ENCODE peak calls at places on chromosome 5, in ten cellular contexts. C is GM12878, J is mammary epithelial cell, L is IMR-90, F is GM23248, U is OCI-LY7, Q is SK-N-SH, S is hepatocyte, W is neural progenitor cell, Y is HCT116. H is an unnamed sample.

GRCh38 chr5:179732918-179733763 is 519 bp downstream of the MAML1 start:
- DNase-seq in C (no peak), J (peak), L (peak), F (peak), U (peak), Q (peak), S (peak), W (peak), Y (no peak), H (no peak)

GRCh38 chr5:115170128-115170923 is 618 bp upstream of the TRIM36 start:
- DNase-seq in C (no peak), J (no peak), L (peak), F (peak), U (no peak), Q (peak), S (no peak), W (peak), Y (no peak), H (no peak)

GRCh38 chr5:114305402-114306207 is 56.3 kb upstream of the KCNN2 start:
- DNase-seq in C (no peak), J (peak), L (peak), F (peak), U (peak), Q (no peak), S (peak), W (peak), Y (no peak), H (no peak)

GRCh38 chr5:113474100-113474700 is 14.1 kb downstream of the MCC start:
- DNase-seq in C (no peak), J (no peak), L (no peak), F (no peak), U (peak), Q (no peak), S (no peak), W (peak), Y (no peak), H (no peak)

GRCh38 chr5:32100230-32100629 is 73.9 kb downstream of the GOLPH3 start:
- DNase-seq in C (no peak), J (no peak), L (no peak), F (peak), U (no peak), Q (peak), S (peak), W (no peak), Y (no peak), H (no peak)

GRCh38 chr5:113378486-113378885 is 56.3 kb downstream of the TSSK1B start:
- DNase-seq in C (no peak), J (peak), L (no peak), F (no peak), U (no peak), Q (no peak), S (no peak), W (no peak), Y (no peak), H (no peak)

GRCh38 chr5:54390015-54390414 is 65.5 kb upstream of the HSPB3 start:
- DNase-seq in C (no peak), J (peak), L (peak), F (peak), U (no peak), Q (no peak), S (peak), W (no peak), Y (peak), H (peak)

GRCh38 chr5:142717582-142718215 is 31.8 kb upstream of the FGF1 start:
- DNase-seq in C (no peak), J (peak), L (peak), F (peak), U (peak), Q (peak), S (peak), W (peak), Y (no peak), H (no peak)

GRCh38 chr5:78649220-78649700 is 688 bp upstream of the LHFPL2 start:
- DNase-seq in C (no peak), J (no peak), L (no peak), F (peak), U (peak), Q (peak), S (peak), W (peak), Y (no peak), H (no peak)

GRCh38 chr5:174935854-174936474 is 211.6 kb downstream of the MSX2 start:
- DNase-seq in C (no peak), J (peak), L (peak), F (peak), U (peak), Q (peak), S (peak), W (peak), Y (peak), H (no peak)

GRCh38 chr5:1103505-1104326 is 8.1 kb downstream of the SLC12A7 start:
- DNase-seq in C (no peak), J (no peak), L (no peak), F (peak), U (no peak), Q (no peak), S (peak), W (no peak), Y (no peak), H (no peak)

GRCh38 chr5:35246928-35247644 is 16.8 kb upstream of the PRLR start:
- DNase-seq in C (no peak), J (no peak), L (no peak), F (peak), U (no peak), Q (no peak), S (peak), W (no peak), Y (no peak), H (no peak)

GRCh38 chr5:129509363-129509762 is 49.3 kb downstream of the ADAMTS19 start:
- DNase-seq in C (no peak), J (no peak), L (no peak), F (no peak), U (no peak), Q (no peak), S (no peak), W (no peak), Y (no peak), H (no peak)

GRCh38 chr5:30436718-30437117 is 756.8 kb upstream of the CDH6 start:
- DNase-seq in C (no peak), J (no peak), L (no peak), F (no peak), U (peak), Q (no peak), S (no peak), W (no peak), Y (no peak), H (no peak)

GRCh38 chr5:115461506-115462290 is 82.9 kb downstream of the FEM1C start:
- DNase-seq in C (no peak), J (peak), L (peak), F (peak), U (no peak), Q (no peak), S (no peak), W (no peak), Y (peak), H (peak)

GRCh38 chr5:158119852-158120708 is 261.1 kb upstream of the CLINT1 start:
- DNase-seq in C (no peak), J (peak), L (peak), F (peak), U (no peak), Q (no peak), S (no peak), W (no peak), Y (no peak), H (peak)

GRCh38 chr5:129652353-129653138 is 95.3 kb upstream of the MINAR2 start:
- DNase-seq in C (no peak), J (peak), L (no peak), F (no peak), U (no peak), Q (no peak), S (no peak), W (no peak), Y (no peak), H (peak)

GRCh38 chr5:15222156-15222555 is 277.8 kb upstream of the FBXL7 start:
- DNase-seq in C (no peak), J (no peak), L (no peak), F (no peak), U (no peak), Q (no peak), S (no peak), W (no peak), Y (no peak), H (no peak)

DNA sequence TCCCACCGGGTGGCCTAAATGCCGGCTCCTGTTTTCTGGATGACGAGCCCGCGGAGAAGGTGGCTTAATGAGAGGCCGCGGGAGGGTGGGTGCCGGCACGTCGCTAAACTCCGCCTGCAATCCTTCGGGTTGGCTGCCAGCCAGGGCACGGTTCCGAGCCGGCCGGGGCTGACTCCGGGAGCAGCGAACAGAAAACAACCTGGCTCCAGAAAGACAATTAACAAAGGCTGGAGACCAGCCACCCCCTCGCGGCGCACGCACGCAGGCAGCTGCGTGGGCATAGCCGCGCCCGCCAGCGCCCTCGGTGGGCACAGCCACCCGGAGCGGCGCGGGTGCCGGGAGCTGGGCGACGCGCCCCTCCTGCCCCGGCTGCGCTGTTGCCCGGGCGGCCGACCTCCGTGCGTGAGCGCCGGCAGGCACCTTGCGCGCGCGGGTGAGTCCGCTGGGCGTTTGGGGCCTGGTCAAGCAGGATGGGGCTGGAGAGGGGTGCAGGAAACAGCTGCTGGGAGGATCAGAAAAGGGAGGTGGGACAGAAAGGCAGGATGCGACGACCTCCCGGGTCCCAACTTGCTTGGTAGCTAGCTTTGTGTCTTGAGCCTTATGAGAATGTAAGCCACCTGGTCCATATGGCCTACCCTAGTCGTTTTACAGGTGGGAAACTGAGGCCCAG is at the start of gene ARHGEF37:
- DNase-seq in C (no peak), J (peak), L (no peak), F (peak), U (no peak), Q (peak), S (peak), W (peak), Y (peak), H (no peak)
- H2AFZ ChIP-seq in C (peak), J (peak), L (peak), F (peak), U (no peak), Q (peak), S (peak), W (peak), Y (peak), H (peak)

GRCh38 chr5:73363911-73364730 is 84.5 kb downstream of the FOXD1 start:
- DNase-seq in C (no peak), J (peak), L (peak), F (peak), U (no peak), Q (no peak), S (peak), W (no peak), Y (no peak), H (no peak)

GRCh38 chr5:73354406-73354805 is 94.2 kb downstream of the FOXD1 start:
- DNase-seq in C (no peak), J (no peak), L (peak), F (no peak), U (no peak), Q (no peak), S (no peak), W (no peak), Y (no peak), H (no peak)

GRCh38 chr5:73355083-73355482 is 93.5 kb downstream of the FOXD1 start:
- DNase-seq in C (no peak), J (no peak), L (peak), F (peak), U (no peak), Q (no peak), S (no peak), W (no peak), Y (no peak), H (no peak)

GRCh38 chr5:73357576-73357975 is 91.0 kb downstream of the FOXD1 start:
- DNase-seq in C (no peak), J (no peak), L (no peak), F (no peak), U (no peak), Q (no peak), S (no peak), W (no peak), Y (no peak), H (no peak)

DNA sequence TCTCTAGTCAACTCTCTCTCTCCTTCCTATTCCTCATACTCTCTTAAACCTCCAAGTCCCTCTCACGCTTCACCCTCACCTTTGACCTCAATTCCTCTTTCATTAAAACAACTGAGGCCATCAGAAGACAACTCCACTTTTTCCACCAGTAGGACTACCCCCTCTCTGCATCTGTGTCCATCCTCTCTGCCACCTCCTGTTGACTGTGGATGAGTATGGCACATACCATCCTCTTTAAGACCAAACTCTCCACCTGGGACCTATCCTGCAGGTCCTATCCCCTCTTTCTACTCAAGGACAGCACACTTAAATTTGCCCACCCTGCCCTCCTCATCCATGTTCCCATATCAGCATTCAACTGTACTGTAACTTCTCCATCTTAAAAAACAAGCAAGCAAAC is 89.2 kb downstream of the FOXD1 start:
- DNase-seq in C (no peak), J (no peak), L (no peak), F (no peak), U (no peak), Q (no peak), S (no peak), W (no peak), Y (no peak), H (no peak)
- H2AFZ ChIP-seq in C (no peak), J (no peak), L (peak), F (no peak), U (no peak), Q (no peak), S (no peak), W (no peak), Y (no peak), H (no peak)

DNA sequence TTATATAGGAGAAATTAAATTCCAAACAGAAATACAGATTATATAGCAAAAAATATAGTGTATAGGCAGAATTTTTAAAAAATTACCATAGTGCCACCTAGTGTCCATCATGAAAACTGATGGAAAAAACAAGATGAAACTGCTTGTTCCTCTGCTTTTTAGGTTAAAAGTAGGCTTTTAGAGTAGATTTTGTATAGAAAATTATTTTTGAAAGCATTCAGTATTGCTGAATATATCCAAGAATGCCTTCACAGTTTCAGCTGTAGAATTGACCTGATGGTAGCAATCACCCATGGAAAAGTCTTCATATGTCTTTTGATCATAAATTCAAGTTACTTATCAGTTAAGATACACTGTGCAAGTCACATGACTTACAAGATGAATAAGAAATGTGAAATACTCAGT is 19.7 kb downstream of the RIOK2 start:
- DNase-seq in C (no peak), J (no peak), L (peak), F (peak), U (peak), Q (peak), S (no peak), W (no peak), Y (no peak), H (no peak)
- H2AFZ ChIP-seq in C (no peak), J (no peak), L (no peak), F (no peak), U (no peak), Q (no peak), S (no peak), W (no peak), Y (no peak), H (no peak)

GRCh38 chr5:36442796-36443195 is 141.1 kb upstream of the RANBP3L start:
- DNase-seq in C (no peak), J (peak), L (peak), F (peak), U (no peak), Q (no peak), S (no peak), W (no peak), Y (no peak), H (no peak)
- H2AFZ ChIP-seq in C (no peak), J (no peak), L (no peak), F (no peak), U (no peak), Q (no peak), S (no peak), W (peak), Y (peak), H (no peak)

DNA sequence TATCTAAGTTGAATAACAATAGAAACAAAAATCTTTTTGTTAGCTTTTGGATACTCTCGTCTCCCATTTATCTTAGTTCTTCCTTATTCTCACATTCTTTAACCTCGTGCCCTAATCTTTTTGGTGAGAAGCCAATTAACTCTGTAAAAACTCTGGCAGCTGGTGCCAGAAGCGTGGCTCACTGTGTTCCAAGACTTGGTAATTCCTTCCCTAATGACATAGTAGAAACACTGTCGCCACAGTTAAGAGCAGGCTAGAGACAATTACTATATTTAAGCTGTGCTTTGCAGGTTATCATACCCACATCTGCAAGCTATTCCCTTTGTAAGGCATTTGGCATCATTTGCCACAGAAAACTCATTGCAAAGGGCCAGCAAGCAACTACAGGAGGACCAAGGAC is 160.9 kb upstream of the PIK3R1 start:
- DNase-seq in C (no peak), J (no peak), L (no peak), F (no peak), U (no peak), Q (no peak), S (no peak), W (peak), Y (no peak), H (no peak)
- H2AFZ ChIP-seq in C (no peak), J (peak), L (no peak), F (no peak), U (no peak), Q (no peak), S (peak), W (peak), Y (no peak), H (no peak)

DNA sequence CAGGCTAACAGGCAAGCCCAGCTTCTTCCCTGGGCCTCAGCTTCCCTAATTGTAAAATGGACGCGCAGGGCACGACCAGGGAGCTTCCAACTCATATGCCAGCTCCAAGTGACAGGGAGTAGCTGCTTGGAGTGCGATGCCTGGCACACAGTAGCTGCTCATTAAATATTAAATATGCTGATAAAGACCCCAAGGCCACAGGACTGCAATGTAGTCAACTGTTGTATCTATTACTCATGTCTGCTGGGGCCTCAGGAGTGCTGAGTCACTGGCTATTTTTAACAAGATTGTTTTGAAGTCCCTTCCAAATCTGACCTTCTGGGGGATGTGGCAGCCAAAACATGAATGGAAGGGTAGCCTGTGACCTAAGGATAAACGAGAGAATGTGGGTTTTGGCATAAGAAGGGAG is 17.7 kb downstream of the TNIP1 start:
- DNase-seq in C (no peak), J (peak), L (peak), F (peak), U (no peak), Q (no peak), S (no peak), W (no peak), Y (no peak), H (no peak)
- H2AFZ ChIP-seq in C (no peak), J (no peak), L (peak), F (no peak), U (no peak), Q (no peak), S (no peak), W (no peak), Y (no peak), H (no peak)

GRCh38 chr5:173274771-173275170 is 39.8 kb upstream of the NKX2-5 start:
- DNase-seq in C (no peak), J (no peak), L (no peak), F (no peak), U (no peak), Q (no peak), S (no peak), W (no peak), Y (no peak), H (no peak)
- H2AFZ ChIP-seq in C (no peak), J (no peak), L (no peak), F (no peak), U (no peak), Q (no peak), S (no peak), W (no peak), Y (no peak), H (no peak)

GRCh38 chr5:17402291-17403121 is 95.5 kb upstream of the TAF11L2 start:
- DNase-seq in C (no peak), J (no peak), L (no peak), F (no peak), U (no peak), Q (no peak), S (no peak), W (peak), Y (no peak), H (no peak)

GRCh38 chr5:17399931-17400330 is 98.1 kb upstream of the TAF11L2 start:
- DNase-seq in C (no peak), J (no peak), L (no peak), F (no peak), U (no peak), Q (no peak), S (no peak), W (no peak), Y (no peak), H (no peak)

GRCh38 chr5:17398866-17399835 is 98.9 kb upstream of the TAF11L2 start:
- DNase-seq in C (no peak), J (no peak), L (no peak), F (no peak), U (peak), Q (no peak), S (no peak), W (no peak), Y (no peak), H (no peak)

GRCh38 chr5:17401509-17402290 is 96.3 kb upstream of the TAF11L2 start:
- DNase-seq in C (no peak), J (no peak), L (no peak), F (no peak), U (no peak), Q (no peak), S (no peak), W (peak), Y (no peak), H (no peak)

DNA sequence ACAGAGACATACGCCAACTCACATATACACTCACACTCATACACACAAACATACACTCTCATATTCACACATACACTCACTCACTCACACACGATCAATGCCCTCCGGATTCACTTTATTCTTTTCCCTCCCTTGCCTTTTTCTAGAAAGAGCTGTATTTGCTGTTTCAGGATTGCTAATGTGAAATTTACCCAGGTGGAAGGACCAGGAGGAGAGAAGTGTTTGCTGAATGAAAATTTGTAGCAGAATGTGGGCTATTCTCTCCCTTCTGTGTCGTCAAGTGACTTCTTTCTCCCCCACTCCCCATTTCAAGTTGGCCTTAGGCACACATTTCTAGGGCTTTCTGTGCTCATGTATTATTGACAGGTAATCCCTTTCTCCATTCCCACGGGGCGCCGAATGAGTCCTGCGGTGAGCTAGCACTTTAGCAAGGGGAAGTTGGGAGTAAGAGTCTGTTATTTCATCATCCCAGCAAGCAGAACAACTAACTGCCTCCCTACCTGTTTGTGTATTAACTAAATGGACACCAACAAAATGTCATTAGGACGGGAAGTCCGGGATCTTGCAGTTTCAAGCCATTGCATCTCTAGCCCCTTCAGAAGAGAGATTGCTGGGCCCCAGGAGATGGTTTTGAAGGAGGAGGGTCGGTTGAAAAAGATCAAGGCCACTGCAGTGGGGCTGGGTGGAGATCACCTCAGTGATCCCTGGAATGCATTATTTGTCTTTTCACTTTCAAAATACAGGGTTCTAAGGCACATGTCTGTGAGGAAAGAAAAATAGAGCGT is 97.1 kb upstream of the TAF11L2 start:
- DNase-seq in C (no peak), J (no peak), L (no peak), F (no peak), U (no peak), Q (no peak), S (no peak), W (peak), Y (no peak), H (no peak)
- H2AFZ ChIP-seq in C (no peak), J (no peak), L (no peak), F (no peak), U (no peak), Q (no peak), S (no peak), W (peak), Y (no peak), H (no peak)

H was measured in keratinocyte.